ENCODE peak calls at places on chromosomes 5 and 9, in six cellular contexts. M, L, J, E, B and G are unnamed samples. For H3K9me3, the result is how much of the 10 kb centered on the place peaks cover.

GRCh38 chr9:104780796-104781395 is 17.0 kb downstream of the NIPSNAP3B start:
- DNase-seq in E (no peak), L (no peak), B (peak), J (peak), M (peak), G (peak)

GRCh38 chr5:61728287-61728686 is 396.2 kb downstream of the ZSWIM6 start:
- DNase-seq in E (no peak), B (no peak), J (no peak), M (no peak), L (no peak), G (no peak)

GRCh38 chr5:134124289-134125194 is 10.1 kb downstream of the TCF7 start:
- DNase-seq in M (peak), E (no peak), J (peak), L (no peak), B (peak), G (no peak)

GRCh38 chr5:142386151-142387021 is 61.6 kb upstream of the SPRY4 start:
- DNase-seq in L (no peak), M (peak), E (no peak), B (no peak), J (no peak), G (no peak)

GRCh38 chr5:133331866-133332731 is 280.2 kb downstream of the FSTL4 start:
- DNase-seq in L (no peak), M (no peak), B (no peak), E (no peak), J (no peak), G (no peak)

GRCh38 chr5:115313632-115314031 is 17.2 kb upstream of the CCDC112 start:
- DNase-seq in J (no peak), L (no peak), B (no peak), E (no peak), M (no peak), G (no peak)

GRCh38 chr5:43044181-43044914 is 4.2 kb upstream of the ANXA2R start:
- DNase-seq in J (peak), M (peak), E (peak), L (peak), B (peak), G (peak)

GRCh38 chr9:33447404-33448158 is at the start of gene AQP3:
- DNase-seq in M (peak), J (no peak), L (peak), E (peak), B (peak), G (peak)

GRCh38 chr5:168972650-168973241 is 328.2 kb downstream of the SLIT3 start:
- DNase-seq in M (no peak), E (no peak), J (no peak), L (no peak), B (no peak), G (no peak)

GRCh38 chr9:120619751-120620655 is 40.0 kb upstream of the CDK5RAP2 start:
- DNase-seq in B (peak), E (peak), M (peak), J (peak), L (peak), G (peak)

GRCh38 chr9:134630861-134631260 is 10.7 kb upstream of the COL5A1 start:
- DNase-seq in M (no peak), E (no peak), B (no peak), L (peak), J (no peak), G (no peak)

GRCh38 chr5:134464988-134465855 is 53.5 kb upstream of the CDKN2AIPNL start:
- DNase-seq in M (no peak), E (no peak), L (no peak), B (no peak), J (no peak), G (no peak)

GRCh38 chr9:136386018-136386417 is 12.5 kb upstream of the CARD9 start:
- DNase-seq in J (no peak), B (peak), E (no peak), M (no peak), L (no peak), G (no peak)

GRCh38 chr5:76404694-76405306 is 1.7 kb downstream of the IQGAP2 start:
- DNase-seq in E (no peak), M (no peak), L (no peak), B (no peak), J (no peak), G (no peak)

GRCh38 chr5:160466889-160467554 is 45.4 kb downstream of the PTTG1 start:
- DNase-seq in B (peak), E (no peak), J (no peak), L (no peak), M (no peak), G (peak)

GRCh38 chr9:32706004-32706749 is 70.7 kb upstream of the TAF1L start:
- DNase-seq in B (peak), L (no peak), J (peak), M (peak), E (no peak), G (no peak)

GRCh38 chr9:87381746-87382145 is 115.9 kb upstream of the DAPK1 start:
- DNase-seq in M (peak), B (no peak), L (no peak), E (no peak), J (no peak), G (no peak)

GRCh38 chr5:83721878-83722779 is 1.5 kb upstream of the HAPLN1 start:
- DNase-seq in B (peak), E (peak), M (peak), L (peak), J (peak), G (peak)

GRCh38 chr9:97802276-97802675 is 50.8 kb upstream of the FOXE1 start:
- DNase-seq in M (peak), E (no peak), L (no peak), J (peak), B (peak), G (no peak)

GRCh38 chr5:115535479-115536035 is 9.0 kb downstream of the FEM1C start:
- DNase-seq in E (no peak), M (no peak), L (no peak), B (no peak), J (no peak), G (no peak)

GRCh38 chr9:21255538-21256212 is 15.9 kb upstream of the IFNA14 start:
- DNase-seq in B (no peak), L (no peak), M (no peak), E (no peak), J (no peak), G (no peak)

GRCh38 chr9:21252727-21253547 is 13.1 kb upstream of the IFNA14 start:
- DNase-seq in E (peak), L (no peak), M (peak), B (peak), J (peak), G (peak)

GRCh38 chr9:21251638-21252037 is 11.8 kb upstream of the IFNA14 start:
- DNase-seq in J (no peak), L (no peak), B (no peak), E (no peak), M (no peak), G (no peak)

DNA sequence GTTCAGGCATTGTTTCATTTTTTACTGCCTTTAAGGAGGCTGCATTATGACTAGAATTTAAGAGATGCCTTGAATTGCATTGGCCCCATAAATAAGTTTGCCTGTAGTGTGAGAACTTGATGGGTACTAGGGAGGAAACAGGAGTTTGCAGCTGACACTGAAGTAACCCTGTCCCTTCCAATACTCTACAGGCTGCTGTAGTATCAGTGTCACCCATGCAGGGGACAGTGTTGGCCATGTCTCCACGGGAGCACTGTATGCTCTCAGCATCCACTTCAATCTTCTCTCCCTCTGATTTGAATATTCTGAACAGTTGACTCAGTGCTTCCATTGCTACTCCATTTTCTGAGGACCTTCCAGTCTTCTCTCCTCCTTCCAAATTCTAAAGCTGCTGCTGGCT is 11.4 kb upstream of the IFNA14 start:
- DNase-seq in L (no peak), B (no peak), J (no peak), M (no peak), E (no peak), G (no peak)
- H2AFZ ChIP-seq in L (no peak), B (no peak), J (no peak), M (no peak), E (no peak), G (no peak)

GRCh38 chr5:2902742-2903297 is 151.3 kb upstream of the IRX2 start:
- DNase-seq in L (peak), E (no peak), J (no peak), M (no peak), B (no peak), G (no peak)

GRCh38 chr5:2901096-2901495 is 149.6 kb upstream of the IRX2 start:
- DNase-seq in J (no peak), B (no peak), M (no peak), L (no peak), E (no peak), G (no peak)

GRCh38 chr5:2900360-2900759 is 148.9 kb upstream of the IRX2 start:
- DNase-seq in M (no peak), E (no peak), L (no peak), J (no peak), B (no peak), G (no peak)

GRCh38 chr5:2902186-2902585 is 150.7 kb upstream of the IRX2 start:
- DNase-seq in J (no peak), M (no peak), L (peak), B (no peak), E (no peak), G (no peak)

GRCh38 chr5:2901511-2901910 is 150.0 kb upstream of the IRX2 start:
- DNase-seq in E (no peak), J (no peak), B (no peak), M (no peak), L (no peak), G (no peak)
- H3K9me3 ChIP-seq in E (under half), J (half or more), B (under half), M (under half), L (under half), G (under half)

GRCh38 chr9:16864741-16865434 is 5.6 kb downstream of the BNC2 start:
- DNase-seq in E (no peak), L (no peak), J (peak), M (peak), B (peak), G (no peak)
- H2AFZ ChIP-seq in E (no peak), L (no peak), J (peak), M (peak), B (no peak), G (no peak)

DNA sequence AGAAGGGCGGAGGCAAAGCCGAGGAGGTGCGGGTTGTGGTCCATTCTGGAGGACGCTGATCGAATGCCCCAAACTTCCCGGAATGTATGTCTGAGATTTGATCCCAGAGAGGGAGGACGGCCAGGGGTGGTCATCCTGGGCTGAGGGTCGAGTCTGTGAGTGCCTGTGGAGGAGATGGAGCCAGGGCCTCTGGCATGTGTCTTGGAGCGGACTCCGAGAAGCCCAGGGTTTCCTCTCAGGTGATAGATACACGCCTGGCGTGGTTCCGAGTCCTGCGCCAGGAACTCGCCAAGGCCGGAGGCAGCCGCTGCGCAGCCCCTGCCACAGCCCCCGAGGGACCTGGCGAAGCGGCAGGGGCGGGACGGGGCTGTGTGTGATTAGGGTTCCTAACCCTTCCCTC is 363 bp downstream of the ZNF454 start:
- DNase-seq in J (no peak), B (peak), M (peak), L (no peak), E (no peak), G (no peak)
- H3K9me3 ChIP-seq in J (half or more), B (under half), M (under half), L (half or more), E (under half), G (under half)

DNA sequence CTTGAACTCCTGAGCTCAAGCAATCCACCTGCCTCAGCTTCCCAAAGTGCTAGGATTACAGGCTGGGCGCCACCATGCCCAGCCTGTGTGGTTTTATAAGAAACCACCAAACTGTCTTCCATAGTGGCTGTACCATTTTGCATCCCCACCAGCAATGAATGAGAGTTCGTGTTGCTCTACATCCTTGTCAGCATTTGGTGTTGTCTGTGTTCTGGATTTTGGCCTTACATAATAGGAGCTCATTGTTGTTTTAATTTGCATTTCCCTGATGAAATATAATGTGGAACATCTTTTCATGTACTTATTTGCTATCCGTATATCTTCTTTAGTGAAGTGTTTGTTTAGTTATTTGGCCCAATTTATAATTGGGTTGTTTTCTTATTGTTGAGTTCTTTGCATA is 29.8 kb downstream of the PHF2 start:
- DNase-seq in M (no peak), J (no peak), L (no peak), E (no peak), B (no peak), G (no peak)
- H2AFZ ChIP-seq in M (no peak), J (no peak), L (no peak), E (no peak), B (no peak), G (no peak)

GRCh38 chr5:179112469-179113142 is 52.4 kb downstream of the ZNF354C start:
- DNase-seq in E (no peak), B (no peak), J (no peak), L (no peak), M (no peak), G (no peak)

GRCh38 chr5:179111267-179112207 is 51.4 kb downstream of the ZNF354C start:
- DNase-seq in M (no peak), L (no peak), J (no peak), E (no peak), B (no peak), G (no peak)

GRCh38 chr5:179113945-179114641 is 53.9 kb downstream of the ZNF354C start:
- DNase-seq in J (no peak), B (no peak), L (no peak), E (no peak), M (no peak), G (no peak)

GRCh38 chr5:179113143-179113530 is 53.0 kb downstream of the ZNF354C start:
- DNase-seq in L (no peak), B (no peak), M (no peak), E (no peak), J (no peak), G (no peak)

DNA sequence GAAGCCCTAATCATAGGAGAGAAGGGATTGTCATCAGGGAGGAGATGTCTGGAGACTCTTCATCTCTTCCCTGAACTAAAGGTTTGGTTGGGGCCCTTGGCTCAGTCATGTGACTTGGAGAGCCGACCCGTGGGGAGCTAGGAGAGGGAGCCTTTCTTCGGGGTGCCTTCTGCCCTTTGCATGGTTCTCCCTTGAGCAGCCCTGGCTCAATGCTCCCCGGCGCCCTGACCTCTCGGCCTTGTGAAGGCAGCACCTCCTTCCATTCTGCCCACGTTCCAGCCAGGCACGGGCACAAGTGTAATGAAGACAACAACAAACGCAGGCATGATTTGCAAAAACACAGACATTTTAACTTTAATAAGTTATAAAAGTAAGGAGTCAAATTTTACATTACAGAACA is 50.4 kb downstream of the ZNF354C start:
- DNase-seq in J (no peak), M (no peak), E (no peak), B (no peak), L (no peak), G (no peak)
- H3K9me3 ChIP-seq in J (under half), M (under half), E (under half), B (under half), L (under half), G (under half)

GRCh38 chr5:2135833-2136232 is 253.1 kb upstream of the IRX4 start:
- DNase-seq in M (no peak), L (peak), E (no peak), J (no peak), B (no peak), G (no peak)
- H2AFZ ChIP-seq in M (no peak), L (no peak), E (no peak), J (no peak), B (no peak), G (no peak)